ENCODE peak calls at places on chromosomes 4 and X, in five cellular contexts. C is heart left ventricle; W is tibial nerve; H is M059J; K is natural killer cell treated with Interleukin-12 subunit alpha and Interleukin-12 subunit beta and Interleukin-15 and Interleukin-18, amount 100 ng/mL, for 72 hours. M is an unnamed sample.
A peak's percentile ranks its signal among the peaks of the same experiment; 100 is the strongest.

GRCh38 chr4:61462451-61463326 is 262.6 kb downstream of the ADGRL3 start:
- DNase-seq in C (no peak), W (no peak), H (no peak), K (no peak), M (no peak)

GRCh38 chr4:15809058-15809457 is 30.9 kb downstream of the CD38 start:
- DNase-seq in C (no peak), W (no peak), H (no peak), K (no peak), M (no peak)

GRCh38 chrX:107710617-107711391 is 64.8 kb downstream of the TSC22D3 start:
- DNase-seq in C (no peak), W (no peak), H (peak; percentile 98), K (peak; percentile 69), M (peak; percentile 59)

GRCh38 chr4:82223715-82224114 is 150.1 kb downstream of the HNRNPD start:
- DNase-seq in C (peak; percentile 58), W (no peak), H (no peak), K (no peak), M (peak; percentile 79)

GRCh38 chrX:65578346-65578745 is 43.8 kb upstream of the LAS1L start:
- DNase-seq in C (no peak), W (no peak), H (no peak), K (no peak), M (no peak)

GRCh38 chr4:108342325-108342986 is 173.7 kb upstream of the LEF1 start:
- DNase-seq in C (no peak), W (no peak), H (no peak), K (peak; percentile 65), M (no peak)

GRCh38 chr4:114040319-114041116 is 61.1 kb upstream of the ARSJ start:
- DNase-seq in C (no peak), W (no peak), H (peak; percentile 83), K (no peak), M (no peak)

GRCh38 chr4:98864560-98864959 is 64.4 kb downstream of the EIF4E start:
- DNase-seq in C (no peak), W (no peak), H (no peak), K (no peak), M (no peak)

GRCh38 chrX:153639177-153640044 is 7.6 kb upstream of the DUSP9 start:
- DNase-seq in C (no peak), W (no peak), H (no peak), K (peak; percentile 59), M (peak; percentile 71)

GRCh38 chr4:25817059-25817681 is 45.6 kb downstream of the SEL1L3 start:
- DNase-seq in C (no peak), W (no peak), H (no peak), K (no peak), M (no peak)

M was measured in cardiac septum.